ENCODE peak calls at places on chromosomes 3 and 15, in six cellular contexts. One of them, this sample, is unnamed.
A peak's percentile ranks its signal among the peaks of the same experiment; 100 is the strongest.

GRCh38 chr3:46895204-46895660 is 17.7 kb downstream of the PTH1R start:
- DNase-seq in A549: peak; percentile 53
- DNase-seq in NCI-H460: peak; percentile 48
- DNase-seq in GOT3: peak; percentile 21
- DNase-seq in iris pigment epithelial cell: peak; percentile 33
- DNase-seq in GM13976: peak; percentile 85
- DNase-seq in this sample: no peak

GRCh38 chr3:69086133-69086722 is 1.5 kb downstream of the ARL6IP5 start:
- DNase-seq in A549: peak; percentile 84
- DNase-seq in NCI-H460: peak; percentile 83
- DNase-seq in GOT3: peak; percentile 30
- DNase-seq in iris pigment epithelial cell: peak; percentile 96
- DNase-seq in GM13976: no peak
- DNase-seq in this sample: peak; percentile 72

GRCh38 chr15:45703670-45704328 is 69.0 kb downstream of the SQOR start:
- DNase-seq in A549: no peak
- DNase-seq in NCI-H460: no peak
- DNase-seq in GOT3: no peak
- DNase-seq in iris pigment epithelial cell: no peak
- DNase-seq in GM13976: no peak
- DNase-seq in this sample: no peak

GRCh38 chr15:44075535-44075934 is 119.5 kb downstream of the FRMD5 start:
- DNase-seq in A549: no peak
- DNase-seq in NCI-H460: no peak
- DNase-seq in GOT3: no peak
- DNase-seq in iris pigment epithelial cell: no peak
- DNase-seq in GM13976: no peak
- DNase-seq in this sample: peak; percentile 91

GRCh38 chr3:36475593-36475992 is 95.3 kb downstream of the STAC start:
- DNase-seq in A549: no peak
- DNase-seq in NCI-H460: no peak
- DNase-seq in GOT3: no peak
- DNase-seq in iris pigment epithelial cell: no peak
- DNase-seq in GM13976: no peak
- DNase-seq in this sample: no peak

GRCh38 chr3:65827076-65827475 is 211.6 kb downstream of the MAGI1 start:
- DNase-seq in A549: no peak
- DNase-seq in NCI-H460: no peak
- DNase-seq in GOT3: no peak
- DNase-seq in iris pigment epithelial cell: no peak
- DNase-seq in GM13976: no peak
- DNase-seq in this sample: no peak

GRCh38 chr3:39208463-39209055 is 16.2 kb upstream of the XIRP1 start:
- DNase-seq in A549: peak; percentile 64
- DNase-seq in NCI-H460: peak; percentile 49
- DNase-seq in GOT3: no peak
- DNase-seq in iris pigment epithelial cell: peak; percentile 55
- DNase-seq in GM13976: peak; percentile 53
- DNase-seq in this sample: peak; percentile 27

GRCh38 chr3:107701299-107701698 is 178.5 kb downstream of the BBX start:
- DNase-seq in A549: no peak
- DNase-seq in NCI-H460: no peak
- DNase-seq in GOT3: no peak
- DNase-seq in iris pigment epithelial cell: no peak
- DNase-seq in GM13976: no peak
- DNase-seq in this sample: no peak

GRCh38 chr3:50251220-50251619 is 15.2 kb downstream of the GNAI2 start:
- DNase-seq in A549: peak; percentile 53
- DNase-seq in NCI-H460: no peak
- DNase-seq in GOT3: no peak
- DNase-seq in iris pigment epithelial cell: peak; percentile 96
- DNase-seq in GM13976: no peak
- DNase-seq in this sample: peak; percentile 78

GRCh38 chr3:160801386-160802118 is 45.5 kb downstream of the PPM1L start:
- DNase-seq in A549: no peak
- DNase-seq in NCI-H460: no peak
- DNase-seq in GOT3: peak; percentile 20
- DNase-seq in iris pigment epithelial cell: no peak
- DNase-seq in GM13976: peak; percentile 44
- DNase-seq in this sample: no peak

GRCh38 chr3:101803152-101803782 is 24.3 kb downstream of the NXPE3 start:
- DNase-seq in A549: peak; percentile 76
- DNase-seq in NCI-H460: peak; percentile 65
- DNase-seq in GOT3: no peak
- DNase-seq in iris pigment epithelial cell: peak; percentile 80
- DNase-seq in GM13976: peak; percentile 63
- DNase-seq in this sample: peak; percentile 62

GRCh38 chr15:37056168-37056893 is 44.0 kb downstream of the MEIS2 start:
- DNase-seq in A549: no peak
- DNase-seq in NCI-H460: peak; percentile 7
- DNase-seq in GOT3: no peak
- DNase-seq in iris pigment epithelial cell: no peak
- DNase-seq in GM13976: no peak
- DNase-seq in this sample: no peak

GRCh38 chr3:138923531-138923994 is 23.4 kb downstream of the FOXL2 start:
- DNase-seq in A549: peak; percentile 84
- DNase-seq in NCI-H460: peak; percentile 79
- DNase-seq in GOT3: peak; percentile 64
- DNase-seq in iris pigment epithelial cell: peak; percentile 85
- DNase-seq in GM13976: peak; percentile 81
- DNase-seq in this sample: peak; percentile 59

GRCh38 chr3:136456196-136456595 is 206.1 kb downstream of the PCCB start:
- DNase-seq in A549: no peak
- DNase-seq in NCI-H460: no peak
- DNase-seq in GOT3: no peak
- DNase-seq in iris pigment epithelial cell: no peak
- DNase-seq in GM13976: no peak
- DNase-seq in this sample: no peak

This sample was measured in RWPE1.